ENCODE peak calls at places on chromosome 22, in four cellular contexts. One of them, this sample, is unnamed.

GRCh38 chr22:33971561-33971961 is 51.3 kb upstream of the LARGE1 start:
- DNase-seq in GM13976: no peak
- DNase-seq in fibroblast of mammary gland: no peak
- DNase-seq in kidney epithelial cell: peak
- DNase-seq in this sample: no peak

GRCh38 chr22:47333625-47334024 is 571.2 kb downstream of the TBC1D22A start:
- DNase-seq in GM13976: no peak
- DNase-seq in fibroblast of mammary gland: peak
- DNase-seq in kidney epithelial cell: no peak
- DNase-seq in this sample: no peak

GRCh38 chr22:29840498-29840897 is 2.4 kb upstream of the ASCC2 start:
- DNase-seq in GM13976: no peak
- DNase-seq in fibroblast of mammary gland: no peak
- DNase-seq in kidney epithelial cell: no peak
- DNase-seq in this sample: no peak

GRCh38 chr22:19121631-19122142 is 525 bp downstream of the DGCR2 start:
- DNase-seq in GM13976: peak
- DNase-seq in fibroblast of mammary gland: no peak
- DNase-seq in kidney epithelial cell: no peak
- DNase-seq in this sample: peak

GRCh38 chr22:46809153-46809885 is 46.9 kb downstream of the TBC1D22A start:
- DNase-seq in GM13976: no peak
- DNase-seq in fibroblast of mammary gland: no peak
- DNase-seq in kidney epithelial cell: no peak
- DNase-seq in this sample: no peak

GRCh38 chr22:46986788-46987187 is 224.3 kb downstream of the TBC1D22A start:
- DNase-seq in GM13976: no peak
- DNase-seq in fibroblast of mammary gland: no peak
- DNase-seq in kidney epithelial cell: no peak
- DNase-seq in this sample: no peak

GRCh38 chr22:50326959-50327710 is at the start of gene DENND6B:
- DNase-seq in GM13976: peak
- DNase-seq in fibroblast of mammary gland: peak
- DNase-seq in kidney epithelial cell: no peak
- DNase-seq in this sample: peak

GRCh38 chr22:35092146-35092805 is 26.3 kb downstream of the ISX start:
- DNase-seq in GM13976: no peak
- DNase-seq in fibroblast of mammary gland: no peak
- DNase-seq in kidney epithelial cell: no peak
- DNase-seq in this sample: no peak

GRCh38 chr22:17164392-17165024 is 5.4 kb upstream of the HDHD5 start:
- DNase-seq in GM13976: no peak
- DNase-seq in fibroblast of mammary gland: peak
- DNase-seq in kidney epithelial cell: no peak
- DNase-seq in this sample: no peak

GRCh38 chr22:19590696-19591095 is 66.5 kb upstream of the CLDN5 start:
- DNase-seq in GM13976: no peak
- DNase-seq in fibroblast of mammary gland: no peak
- DNase-seq in kidney epithelial cell: no peak
- DNase-seq in this sample: no peak

GRCh38 chr22:24523873-24524272 is 28.7 kb downstream of the UPB1 start:
- DNase-seq in GM13976: no peak
- DNase-seq in fibroblast of mammary gland: peak
- DNase-seq in kidney epithelial cell: no peak
- DNase-seq in this sample: no peak

GRCh38 chr22:47858773-47859306 is 1096.4 kb downstream of the TBC1D22A start:
- DNase-seq in GM13976: no peak
- DNase-seq in fibroblast of mammary gland: no peak
- DNase-seq in kidney epithelial cell: no peak
- DNase-seq in this sample: no peak

GRCh38 chr22:22003233-22003632 is 20.6 kb upstream of the TOP3B start:
- DNase-seq in GM13976: no peak
- DNase-seq in fibroblast of mammary gland: no peak
- DNase-seq in kidney epithelial cell: no peak
- DNase-seq in this sample: no peak
- TF ChIP-seq CTCF in GM13976: no peak
- TF ChIP-seq CTCF in fibroblast of mammary gland: no peak
- TF ChIP-seq CTCF in kidney epithelial cell: no peak
- TF ChIP-seq CTCF in this sample: no peak

GRCh38 chr22:41381329-41382097 is at the start of gene TEF:
- DNase-seq in GM13976: peak
- DNase-seq in fibroblast of mammary gland: peak
- DNase-seq in kidney epithelial cell: peak
- DNase-seq in this sample: peak

GRCh38 chr22:41383085-41383484 is 1.3 kb downstream of the TEF start:
- DNase-seq in GM13976: no peak
- DNase-seq in fibroblast of mammary gland: no peak
- DNase-seq in kidney epithelial cell: no peak
- DNase-seq in this sample: no peak

GRCh38 chr22:41382610-41383009 is 868 bp downstream of the TEF start:
- DNase-seq in GM13976: no peak
- DNase-seq in fibroblast of mammary gland: no peak
- DNase-seq in kidney epithelial cell: no peak
- DNase-seq in this sample: no peak

GRCh38 chr22:41382098-41382578 is 396 bp downstream of the TEF start:
- DNase-seq in GM13976: peak
- DNase-seq in fibroblast of mammary gland: peak
- DNase-seq in kidney epithelial cell: no peak
- DNase-seq in this sample: peak

GRCh38 chr22:41387341-41387740 is 5.6 kb downstream of the TEF start:
- DNase-seq in GM13976: no peak
- DNase-seq in fibroblast of mammary gland: no peak
- DNase-seq in kidney epithelial cell: no peak
- DNase-seq in this sample: no peak
- TF ChIP-seq CTCF in GM13976: no peak
- TF ChIP-seq CTCF in fibroblast of mammary gland: no peak
- TF ChIP-seq CTCF in kidney epithelial cell: no peak
- TF ChIP-seq CTCF in this sample: no peak

GRCh38 chr22:32448980-32449379 is 15.3 kb downstream of the BPIFC start:
- DNase-seq in GM13976: no peak
- DNase-seq in fibroblast of mammary gland: no peak
- DNase-seq in kidney epithelial cell: no peak
- DNase-seq in this sample: no peak

GRCh38 chr22:32446321-32446720 is 17.9 kb downstream of the BPIFC start:
- DNase-seq in GM13976: no peak
- DNase-seq in fibroblast of mammary gland: peak
- DNase-seq in kidney epithelial cell: no peak
- DNase-seq in this sample: no peak

DNA sequence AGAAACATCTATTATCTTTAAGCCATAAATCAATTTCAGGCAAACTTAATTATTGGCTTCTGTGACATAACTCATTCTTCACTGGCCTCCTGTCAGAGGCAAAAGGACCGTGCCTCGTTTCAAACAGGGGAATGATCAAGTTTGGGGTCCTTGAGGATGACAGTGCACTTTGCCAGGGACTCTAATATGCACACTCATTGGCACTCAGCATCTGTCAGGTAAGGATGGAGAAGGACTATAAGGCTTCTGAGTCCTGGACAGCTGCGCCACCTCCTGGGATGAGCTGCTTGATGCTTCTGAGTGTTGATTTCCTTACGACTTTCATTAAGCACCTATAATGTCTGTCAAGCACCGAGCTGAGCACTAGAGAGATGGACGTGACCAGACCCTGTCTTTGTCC is 20.2 kb downstream of the BPIFC start:
- DNase-seq in GM13976: peak
- DNase-seq in fibroblast of mammary gland: peak
- DNase-seq in kidney epithelial cell: no peak
- DNase-seq in this sample: no peak
- TF ChIP-seq CTCF in GM13976: peak
- TF ChIP-seq CTCF in fibroblast of mammary gland: peak
- TF ChIP-seq CTCF in kidney epithelial cell: no peak
- TF ChIP-seq CTCF in this sample: no peak

GRCh38 chr22:37661160-37661924 is 2.8 kb downstream of the PDXP start:
- DNase-seq in GM13976: no peak
- DNase-seq in fibroblast of mammary gland: peak
- DNase-seq in kidney epithelial cell: no peak
- DNase-seq in this sample: no peak
- TF ChIP-seq CTCF in GM13976: peak
- TF ChIP-seq CTCF in fibroblast of mammary gland: peak
- TF ChIP-seq CTCF in kidney epithelial cell: peak
- TF ChIP-seq CTCF in this sample: no peak

GRCh38 chr22:44540756-44541670 is 43.0 kb upstream of the RTL6 start:
- DNase-seq in GM13976: no peak
- DNase-seq in fibroblast of mammary gland: peak
- DNase-seq in kidney epithelial cell: no peak
- DNase-seq in this sample: no peak
- TF ChIP-seq CTCF in GM13976: no peak
- TF ChIP-seq CTCF in fibroblast of mammary gland: no peak
- TF ChIP-seq CTCF in kidney epithelial cell: no peak
- TF ChIP-seq CTCF in this sample: no peak

GRCh38 chr22:45502215-45503070 is at the start of gene FBLN1:
- DNase-seq in GM13976: peak
- DNase-seq in fibroblast of mammary gland: no peak
- DNase-seq in kidney epithelial cell: no peak
- DNase-seq in this sample: peak
- TF ChIP-seq CTCF in GM13976: no peak
- TF ChIP-seq CTCF in fibroblast of mammary gland: no peak
- TF ChIP-seq CTCF in kidney epithelial cell: no peak
- TF ChIP-seq CTCF in this sample: peak

GRCh38 chr22:41260871-41261270 is 20.1 kb upstream of the CHADL start:
- DNase-seq in GM13976: no peak
- DNase-seq in fibroblast of mammary gland: no peak
- DNase-seq in kidney epithelial cell: no peak
- DNase-seq in this sample: no peak
- TF ChIP-seq CTCF in GM13976: no peak
- TF ChIP-seq CTCF in fibroblast of mammary gland: no peak
- TF ChIP-seq CTCF in kidney epithelial cell: no peak
- TF ChIP-seq CTCF in this sample: no peak

GRCh38 chr22:27405672-27406388 is 395.7 kb downstream of the MN1 start:
- DNase-seq in GM13976: peak
- DNase-seq in fibroblast of mammary gland: peak
- DNase-seq in kidney epithelial cell: no peak
- DNase-seq in this sample: peak
- TF ChIP-seq CTCF in GM13976: no peak
- TF ChIP-seq CTCF in fibroblast of mammary gland: peak
- TF ChIP-seq CTCF in kidney epithelial cell: peak
- TF ChIP-seq CTCF in this sample: peak

GRCh38 chr22:45805413-45805812 is 133.8 kb downstream of the ATXN10 start:
- DNase-seq in GM13976: no peak
- DNase-seq in fibroblast of mammary gland: no peak
- DNase-seq in kidney epithelial cell: no peak
- DNase-seq in this sample: no peak

GRCh38 chr22:45802074-45802473 is 130.4 kb downstream of the ATXN10 start:
- DNase-seq in GM13976: no peak
- DNase-seq in fibroblast of mammary gland: no peak
- DNase-seq in kidney epithelial cell: no peak
- DNase-seq in this sample: no peak

GRCh38 chr22:45804986-45805325 is 133.3 kb downstream of the ATXN10 start:
- DNase-seq in GM13976: no peak
- DNase-seq in fibroblast of mammary gland: peak
- DNase-seq in kidney epithelial cell: peak
- DNase-seq in this sample: no peak

GRCh38 chr22:45804319-45804985 is 132.8 kb downstream of the ATXN10 start:
- DNase-seq in GM13976: no peak
- DNase-seq in fibroblast of mammary gland: no peak
- DNase-seq in kidney epithelial cell: no peak
- DNase-seq in this sample: no peak

DNA sequence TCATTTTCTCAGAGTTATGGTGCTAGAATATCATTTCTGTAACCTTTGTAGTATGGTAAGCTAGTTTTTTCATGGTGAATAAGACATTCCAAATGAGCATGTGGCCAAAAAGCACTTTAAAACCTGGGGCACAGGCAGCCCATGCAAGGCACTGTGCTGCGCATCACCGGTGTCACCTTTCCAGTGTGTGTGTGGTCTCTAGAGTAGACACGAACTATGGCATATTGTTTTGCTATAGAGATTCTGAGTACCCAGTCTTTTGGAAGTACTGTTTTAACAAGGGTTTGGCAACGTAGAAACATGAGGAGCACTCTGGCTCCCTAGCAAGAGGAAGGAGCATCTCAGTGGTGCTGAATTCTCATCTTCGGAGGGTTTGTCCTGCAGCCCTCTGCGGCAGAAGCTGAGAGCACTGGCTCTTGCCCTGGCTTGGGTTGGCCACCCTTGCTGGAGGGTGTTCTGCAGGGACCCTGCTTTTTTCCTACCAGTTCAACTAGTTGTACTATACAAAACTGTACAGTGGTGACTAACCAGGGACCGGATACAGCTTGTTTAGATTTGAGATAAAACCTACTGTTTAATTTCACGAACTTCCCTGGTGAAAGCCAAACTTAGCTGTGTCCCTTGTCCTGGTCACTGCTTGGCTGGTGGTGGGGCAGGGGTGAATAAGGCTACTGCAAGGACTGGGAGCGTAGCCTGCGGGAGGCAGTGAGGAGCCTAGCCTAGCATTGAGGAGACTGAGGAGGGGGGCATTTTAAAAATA is 135.7 kb downstream of the ATXN10 start:
- DNase-seq in GM13976: no peak
- DNase-seq in fibroblast of mammary gland: no peak
- DNase-seq in kidney epithelial cell: no peak
- DNase-seq in this sample: no peak
- TF ChIP-seq CTCF in GM13976: no peak
- TF ChIP-seq CTCF in fibroblast of mammary gland: no peak
- TF ChIP-seq CTCF in kidney epithelial cell: no peak
- TF ChIP-seq CTCF in this sample: no peak